ENCODE peak calls at places on chromosomes 3 and 15, in nine cellular contexts. One of them, this sample, is unnamed.

GRCh38 chr3:186225603-186226002 is 116.7 kb upstream of the ETV5 start:
- DNase-seq in fibroblast of the aortic adventitia: no peak
- DNase-seq in uterus: no peak
- DNase-seq in fibroblast of mammary gland: peak; percentile 14
- DNase-seq in ovary: no peak
- DNase-seq in neural progenitor cell: no peak
- DNase-seq in MM.1S: no peak
- DNase-seq in heart right ventricle: no peak
- DNase-seq in fibroblast of pulmonary artery: no peak
- DNase-seq in this sample: no peak

GRCh38 chr3:1374471-1374870 is 281.6 kb downstream of the CNTN6 start:
- DNase-seq in fibroblast of pulmonary artery: no peak
- DNase-seq in neural progenitor cell: peak; percentile 67
- DNase-seq in MM.1S: no peak
- DNase-seq in fibroblast of mammary gland: no peak
- DNase-seq in fibroblast of the aortic adventitia: no peak
- DNase-seq in heart right ventricle: no peak
- DNase-seq in uterus: no peak
- DNase-seq in ovary: no peak
- DNase-seq in this sample: no peak

GRCh38 chr15:70355275-70355795 is 257.6 kb upstream of the TLE3 start:
- DNase-seq in fibroblast of pulmonary artery: no peak
- DNase-seq in MM.1S: no peak
- DNase-seq in ovary: no peak
- DNase-seq in heart right ventricle: no peak
- DNase-seq in fibroblast of mammary gland: no peak
- DNase-seq in uterus: no peak
- DNase-seq in neural progenitor cell: no peak
- DNase-seq in fibroblast of the aortic adventitia: no peak
- DNase-seq in this sample: no peak

GRCh38 chr3:53180305-53181023 is 19.5 kb downstream of the PRKCD start:
- DNase-seq in ovary: no peak
- DNase-seq in neural progenitor cell: no peak
- DNase-seq in fibroblast of the aortic adventitia: no peak
- DNase-seq in fibroblast of mammary gland: no peak
- DNase-seq in heart right ventricle: no peak
- DNase-seq in fibroblast of pulmonary artery: no peak
- DNase-seq in uterus: no peak
- DNase-seq in MM.1S: no peak
- DNase-seq in this sample: no peak

GRCh38 chr3:176403531-176403930 is 793.8 kb downstream of the TBL1XR1 start:
- DNase-seq in MM.1S: no peak
- DNase-seq in ovary: no peak
- DNase-seq in fibroblast of mammary gland: no peak
- DNase-seq in fibroblast of pulmonary artery: no peak
- DNase-seq in heart right ventricle: no peak
- DNase-seq in neural progenitor cell: no peak
- DNase-seq in uterus: no peak
- DNase-seq in fibroblast of the aortic adventitia: no peak
- DNase-seq in this sample: peak; percentile 0

GRCh38 chr3:183375337-183375736 is 53.1 kb downstream of the MCF2L2 start:
- DNase-seq in heart right ventricle: no peak
- DNase-seq in fibroblast of mammary gland: no peak
- DNase-seq in ovary: no peak
- DNase-seq in MM.1S: no peak
- DNase-seq in neural progenitor cell: no peak
- DNase-seq in fibroblast of the aortic adventitia: no peak
- DNase-seq in fibroblast of pulmonary artery: no peak
- DNase-seq in uterus: no peak
- DNase-seq in this sample: no peak

GRCh38 chr3:61589856-61590255 is 28.5 kb downstream of the PTPRG start:
- DNase-seq in fibroblast of pulmonary artery: peak; percentile 63
- DNase-seq in fibroblast of mammary gland: peak; percentile 94
- DNase-seq in MM.1S: no peak
- DNase-seq in neural progenitor cell: no peak
- DNase-seq in uterus: no peak
- DNase-seq in heart right ventricle: no peak
- DNase-seq in ovary: no peak
- DNase-seq in fibroblast of the aortic adventitia: peak; percentile 61
- DNase-seq in this sample: peak; percentile 91

GRCh38 chr3:143586565-143586964 is 261.7 kb downstream of the SLC9A9 start:
- DNase-seq in uterus: no peak
- DNase-seq in fibroblast of the aortic adventitia: peak; percentile 77
- DNase-seq in fibroblast of mammary gland: peak; percentile 78
- DNase-seq in heart right ventricle: no peak
- DNase-seq in MM.1S: no peak
- DNase-seq in neural progenitor cell: peak; percentile 20
- DNase-seq in fibroblast of pulmonary artery: peak; percentile 11
- DNase-seq in ovary: no peak
- DNase-seq in this sample: no peak

GRCh38 chr3:85846940-85847339 is 888.2 kb downstream of the CADM2 start:
- DNase-seq in MM.1S: no peak
- DNase-seq in neural progenitor cell: no peak
- DNase-seq in heart right ventricle: no peak
- DNase-seq in ovary: no peak
- DNase-seq in fibroblast of mammary gland: no peak
- DNase-seq in uterus: no peak
- DNase-seq in fibroblast of the aortic adventitia: no peak
- DNase-seq in fibroblast of pulmonary artery: no peak
- DNase-seq in this sample: no peak

GRCh38 chr3:123658118-123658859 is 73.4 kb upstream of the HACD2 start:
- DNase-seq in neural progenitor cell: no peak
- DNase-seq in uterus: peak; percentile 83
- DNase-seq in fibroblast of pulmonary artery: peak; percentile 83
- DNase-seq in MM.1S: no peak
- DNase-seq in fibroblast of mammary gland: peak; percentile 89
- DNase-seq in heart right ventricle: no peak
- DNase-seq in ovary: peak; percentile 73
- DNase-seq in fibroblast of the aortic adventitia: peak; percentile 92
- DNase-seq in this sample: no peak

GRCh38 chr3:196140224-196140623 is 58.3 kb upstream of the TFRC start:
- DNase-seq in uterus: peak; percentile 55
- DNase-seq in fibroblast of the aortic adventitia: no peak
- DNase-seq in MM.1S: no peak
- DNase-seq in fibroblast of mammary gland: no peak
- DNase-seq in fibroblast of pulmonary artery: no peak
- DNase-seq in neural progenitor cell: no peak
- DNase-seq in heart right ventricle: no peak
- DNase-seq in ovary: no peak
- DNase-seq in this sample: no peak

GRCh38 chr3:46903341-46904302 is 26.1 kb downstream of the PTH1R start:
- DNase-seq in ovary: no peak
- DNase-seq in MM.1S: no peak
- DNase-seq in fibroblast of mammary gland: peak; percentile 55
- DNase-seq in fibroblast of pulmonary artery: peak; percentile 39
- DNase-seq in uterus: peak; percentile 21
- DNase-seq in heart right ventricle: no peak
- DNase-seq in neural progenitor cell: no peak
- DNase-seq in fibroblast of the aortic adventitia: peak; percentile 12
- DNase-seq in this sample: peak; percentile 74

GRCh38 chr3:129929383-129929782 is 35.9 kb upstream of the TMCC1 start:
- DNase-seq in uterus: no peak
- DNase-seq in neural progenitor cell: no peak
- DNase-seq in fibroblast of pulmonary artery: no peak
- DNase-seq in fibroblast of mammary gland: no peak
- DNase-seq in MM.1S: no peak
- DNase-seq in heart right ventricle: no peak
- DNase-seq in ovary: no peak
- DNase-seq in fibroblast of the aortic adventitia: no peak
- DNase-seq in this sample: no peak

GRCh38 chr3:51721062-51721745 is 14.3 kb downstream of the GRM2 start:
- DNase-seq in ovary: no peak
- DNase-seq in fibroblast of pulmonary artery: no peak
- DNase-seq in uterus: no peak
- DNase-seq in fibroblast of the aortic adventitia: no peak
- DNase-seq in heart right ventricle: no peak
- DNase-seq in MM.1S: no peak
- DNase-seq in neural progenitor cell: no peak
- DNase-seq in fibroblast of mammary gland: no peak
- DNase-seq in this sample: no peak

GRCh38 chr3:20510396-20510795 is 324.4 kb upstream of the SGO1 start:
- DNase-seq in ovary: no peak
- DNase-seq in fibroblast of pulmonary artery: no peak
- DNase-seq in heart right ventricle: no peak
- DNase-seq in MM.1S: no peak
- DNase-seq in fibroblast of mammary gland: no peak
- DNase-seq in neural progenitor cell: no peak
- DNase-seq in uterus: no peak
- DNase-seq in fibroblast of the aortic adventitia: no peak
- DNase-seq in this sample: no peak

GRCh38 chr3:52062499-52062898 is 6.1 kb upstream of the DUSP7 start:
- DNase-seq in fibroblast of the aortic adventitia: peak; percentile 79
- DNase-seq in MM.1S: no peak
- DNase-seq in fibroblast of mammary gland: peak; percentile 94
- DNase-seq in ovary: no peak
- DNase-seq in fibroblast of pulmonary artery: peak; percentile 90
- DNase-seq in heart right ventricle: no peak
- DNase-seq in neural progenitor cell: no peak
- DNase-seq in uterus: peak; percentile 47
- DNase-seq in this sample: peak; percentile 100

GRCh38 chr15:68348064-68348463 is 70.5 kb downstream of the FEM1B start:
- DNase-seq in ovary: no peak
- DNase-seq in MM.1S: no peak
- DNase-seq in uterus: no peak
- DNase-seq in fibroblast of the aortic adventitia: peak; percentile 21
- DNase-seq in fibroblast of pulmonary artery: no peak
- DNase-seq in neural progenitor cell: no peak
- DNase-seq in heart right ventricle: no peak
- DNase-seq in fibroblast of mammary gland: peak; percentile 41
- DNase-seq in this sample: no peak

GRCh38 chr3:57864853-57865252 is 108.7 kb downstream of the SLMAP start:
- DNase-seq in heart right ventricle: no peak
- DNase-seq in ovary: no peak
- DNase-seq in fibroblast of pulmonary artery: peak; percentile 56
- DNase-seq in fibroblast of mammary gland: peak; percentile 42
- DNase-seq in MM.1S: no peak
- DNase-seq in neural progenitor cell: no peak
- DNase-seq in uterus: no peak
- DNase-seq in fibroblast of the aortic adventitia: peak; percentile 61
- DNase-seq in this sample: peak; percentile 6

GRCh38 chr3:181933052-181933618 is 221.4 kb downstream of the SOX2 start:
- DNase-seq in MM.1S: no peak
- DNase-seq in heart right ventricle: no peak
- DNase-seq in uterus: no peak
- DNase-seq in fibroblast of the aortic adventitia: no peak
- DNase-seq in fibroblast of mammary gland: no peak
- DNase-seq in fibroblast of pulmonary artery: no peak
- DNase-seq in neural progenitor cell: no peak
- DNase-seq in ovary: no peak
- DNase-seq in this sample: no peak

GRCh38 chr3:127342735-127343134 is 54.9 kb upstream of the PRR20G start:
- DNase-seq in uterus: no peak
- DNase-seq in MM.1S: no peak
- DNase-seq in fibroblast of pulmonary artery: no peak
- DNase-seq in heart right ventricle: no peak
- DNase-seq in fibroblast of the aortic adventitia: no peak
- DNase-seq in neural progenitor cell: peak; percentile 59
- DNase-seq in ovary: no peak
- DNase-seq in fibroblast of mammary gland: no peak
- DNase-seq in this sample: no peak

GRCh38 chr3:20405731-20406130 is 219.7 kb upstream of the SGO1 start:
- DNase-seq in uterus: no peak
- DNase-seq in heart right ventricle: no peak
- DNase-seq in fibroblast of the aortic adventitia: no peak
- DNase-seq in fibroblast of pulmonary artery: peak; percentile 83
- DNase-seq in ovary: no peak
- DNase-seq in fibroblast of mammary gland: peak; percentile 90
- DNase-seq in neural progenitor cell: no peak
- DNase-seq in MM.1S: no peak
- DNase-seq in this sample: peak; percentile 37

GRCh38 chr3:164479406-164479805 is 598.9 kb downstream of the SI start:
- DNase-seq in ovary: no peak
- DNase-seq in fibroblast of pulmonary artery: no peak
- DNase-seq in neural progenitor cell: no peak
- DNase-seq in fibroblast of the aortic adventitia: no peak
- DNase-seq in heart right ventricle: no peak
- DNase-seq in fibroblast of mammary gland: no peak
- DNase-seq in MM.1S: no peak
- DNase-seq in uterus: no peak
- DNase-seq in this sample: no peak

GRCh38 chr3:70999730-71000129 is 583.8 kb downstream of the FOXP1 start:
- DNase-seq in heart right ventricle: no peak
- DNase-seq in fibroblast of pulmonary artery: peak; percentile 75
- DNase-seq in fibroblast of mammary gland: peak; percentile 85
- DNase-seq in ovary: no peak
- DNase-seq in uterus: no peak
- DNase-seq in fibroblast of the aortic adventitia: peak; percentile 74
- DNase-seq in MM.1S: no peak
- DNase-seq in neural progenitor cell: no peak
- DNase-seq in this sample: peak; percentile 62

GRCh38 chr3:81339040-81339845 is 422.2 kb downstream of the GBE1 start:
- DNase-seq in uterus: no peak
- DNase-seq in ovary: no peak
- DNase-seq in fibroblast of the aortic adventitia: peak; percentile 25
- DNase-seq in fibroblast of mammary gland: peak; percentile 13
- DNase-seq in fibroblast of pulmonary artery: peak; percentile 32
- DNase-seq in heart right ventricle: no peak
- DNase-seq in MM.1S: peak; percentile 27
- DNase-seq in neural progenitor cell: peak; percentile 11
- DNase-seq in this sample: peak; percentile 69
- TF ChIP-seq CTCF in uterus: no peak
- TF ChIP-seq CTCF in ovary: no peak
- TF ChIP-seq CTCF in fibroblast of the aortic adventitia: peak; percentile 70
- TF ChIP-seq CTCF in fibroblast of mammary gland: peak; percentile 59
- TF ChIP-seq CTCF in fibroblast of pulmonary artery: peak; percentile 69
- TF ChIP-seq CTCF in heart right ventricle: no peak
- TF ChIP-seq CTCF in MM.1S: peak; percentile 61
- TF ChIP-seq CTCF in neural progenitor cell: peak; percentile 64
- TF ChIP-seq CTCF in this sample: peak; percentile 46

GRCh38 chr3:12841970-12842328 is 584 bp upstream of the RPL32 start:
- DNase-seq in heart right ventricle: no peak
- DNase-seq in ovary: no peak
- DNase-seq in fibroblast of mammary gland: no peak
- DNase-seq in fibroblast of the aortic adventitia: no peak
- DNase-seq in fibroblast of pulmonary artery: no peak
- DNase-seq in MM.1S: no peak
- DNase-seq in neural progenitor cell: no peak
- DNase-seq in uterus: no peak
- DNase-seq in this sample: no peak
- H3K4me3 ChIP-seq in heart right ventricle: peak overlapping the region; percentile 98
- H3K4me3 ChIP-seq in ovary: no peak overlapping the region
- H3K4me3 ChIP-seq in fibroblast of mammary gland: peak overlapping the region; percentile 100
- H3K4me3 ChIP-seq in fibroblast of the aortic adventitia: no peak overlapping the region
- H3K4me3 ChIP-seq in fibroblast of pulmonary artery: no peak overlapping the region
- H3K4me3 ChIP-seq in MM.1S: peak overlapping the region; percentile 93
- H3K4me3 ChIP-seq in neural progenitor cell: peak overlapping the region; percentile 86
- H3K4me3 ChIP-seq in uterus: peak overlapping the region; percentile 77
- H3K4me3 ChIP-seq in this sample: no peak overlapping the region

GRCh38 chr15:55965091-55965490 is 28.3 kb downstream of the NEDD4 start:
- DNase-seq in fibroblast of pulmonary artery: no peak
- DNase-seq in uterus: no peak
- DNase-seq in fibroblast of mammary gland: no peak
- DNase-seq in MM.1S: no peak
- DNase-seq in heart right ventricle: no peak
- DNase-seq in ovary: no peak
- DNase-seq in fibroblast of the aortic adventitia: no peak
- DNase-seq in neural progenitor cell: no peak
- DNase-seq in this sample: peak; percentile 61
- TF ChIP-seq CTCF in fibroblast of pulmonary artery: no peak
- TF ChIP-seq CTCF in uterus: no peak
- TF ChIP-seq CTCF in fibroblast of mammary gland: no peak
- TF ChIP-seq CTCF in MM.1S: no peak
- TF ChIP-seq CTCF in heart right ventricle: no peak
- TF ChIP-seq CTCF in ovary: no peak
- TF ChIP-seq CTCF in fibroblast of the aortic adventitia: no peak
- TF ChIP-seq CTCF in neural progenitor cell: no peak
- TF ChIP-seq CTCF in this sample: no peak

GRCh38 chr15:29113336-29114276 is 156.0 kb downstream of the NSMCE3 start:
- DNase-seq in neural progenitor cell: no peak
- DNase-seq in MM.1S: no peak
- DNase-seq in fibroblast of mammary gland: no peak
- DNase-seq in fibroblast of pulmonary artery: no peak
- DNase-seq in fibroblast of the aortic adventitia: no peak
- DNase-seq in heart right ventricle: no peak
- DNase-seq in uterus: no peak
- DNase-seq in ovary: no peak
- DNase-seq in this sample: no peak
- H3K4me3 ChIP-seq in neural progenitor cell: no peak overlapping the region
- H3K4me3 ChIP-seq in MM.1S: no peak overlapping the region
- H3K4me3 ChIP-seq in fibroblast of mammary gland: no peak overlapping the region
- H3K4me3 ChIP-seq in fibroblast of pulmonary artery: no peak overlapping the region
- H3K4me3 ChIP-seq in fibroblast of the aortic adventitia: no peak overlapping the region
- H3K4me3 ChIP-seq in heart right ventricle: no peak overlapping the region
- H3K4me3 ChIP-seq in uterus: no peak overlapping the region
- H3K4me3 ChIP-seq in ovary: no peak overlapping the region
- H3K4me3 ChIP-seq in this sample: no peak overlapping the region

This sample was measured in epithelial cell of esophagus.